ENCODE peak calls at places on chromosomes 6 and 20, in eight cellular contexts. R, J, X, E, W, A, S and I are unnamed samples.

GRCh38 chr6:128244751-128245405 is 275.5 kb downstream of the PTPRK start:
- DNase-seq in E (no peak), R (no peak), S (no peak), W (no peak), X (no peak), A (no peak), J (no peak), I (no peak)

GRCh38 chr6:6844451-6844974 is 256.0 kb downstream of the LY86 start:
- DNase-seq in W (no peak), E (no peak), R (no peak), X (no peak), S (no peak), A (no peak), J (no peak), I (no peak)

GRCh38 chr6:63805808-63806572 is 170.4 kb downstream of the PHF3 start:
- DNase-seq in W (no peak), R (no peak), E (no peak), J (no peak), S (no peak), X (peak; percentile 95), A (no peak), I (no peak)

GRCh38 chr6:138454976-138455706 is 44.2 kb downstream of the NHSL1 start:
- DNase-seq in E (no peak), X (peak; percentile 22), S (peak; percentile 83), A (peak; percentile 29), R (no peak), J (no peak), W (peak; percentile 67), I (no peak)

GRCh38 chr6:137277971-137278602 is 58.9 kb upstream of the IFNGR1 start:
- DNase-seq in E (no peak), X (peak; percentile 80), W (no peak), R (no peak), J (no peak), A (no peak), S (no peak), I (no peak)

GRCh38 chr20:64191002-64191401 is 26.8 kb downstream of the MYT1 start:
- DNase-seq in X (no peak), R (no peak), S (no peak), E (no peak), A (no peak), J (no peak), W (no peak), I (no peak)

GRCh38 chr6:35209081-35209480 is 4.7 kb upstream of the SCUBE3 start:
- DNase-seq in W (no peak), A (no peak), J (no peak), S (no peak), X (no peak), E (no peak), R (no peak), I (no peak)

GRCh38 chr20:30168025-30168799 is 1089.3 kb upstream of the DEFB115 start:
- DNase-seq in X (no peak), E (no peak), S (no peak), A (peak; percentile 2), R (no peak), J (no peak), W (peak; percentile 23), I (no peak)

GRCh38 chr6:42359021-42359420 is 92.7 kb downstream of the TRERF1 start:
- DNase-seq in S (no peak), E (no peak), J (no peak), W (no peak), X (no peak), R (no peak), A (no peak), I (no peak)

GRCh38 chr6:152124432-152125074 is 317.1 kb downstream of the ESR1 start:
- DNase-seq in J (no peak), A (no peak), X (peak; percentile 72), W (peak; percentile 11), R (no peak), E (peak; percentile 18), S (no peak), I (no peak)

GRCh38 chr6:169072127-169073042 is 181.3 kb downstream of the THBS2 start:
- DNase-seq in J (no peak), E (no peak), W (no peak), A (no peak), S (no peak), R (no peak), X (no peak), I (no peak)

GRCh38 chr6:156943816-156944215 is 166.6 kb downstream of the ARID1B start:
- DNase-seq in A (no peak), J (no peak), R (no peak), X (no peak), S (no peak), W (no peak), E (no peak), I (no peak)

GRCh38 chr6:19781269-19781668 is 55.9 kb upstream of the ID4 start:
- DNase-seq in A (no peak), X (no peak), J (no peak), W (no peak), S (no peak), E (no peak), R (no peak), I (no peak)

GRCh38 chr6:16305246-16305725 is 66.9 kb downstream of the GMPR start:
- DNase-seq in W (no peak), X (no peak), J (no peak), E (peak; percentile 39), A (no peak), S (no peak), R (no peak), I (no peak)